ENCODE peak calls at places on chromosomes 6 and 20, in six cellular contexts. X, I, S, G, L and H are unnamed samples.

GRCh38 chr20:6051505-6051904 is 2.4 kb downstream of the LRRN4 start:
- DNase-seq in X (no peak), L (no peak), G (peak; percentile 60), S (peak; percentile 45), I (no peak), H (no peak)

GRCh38 chr6:2434116-2434515 is 188.7 kb upstream of the GMDS start:
- DNase-seq in S (no peak), G (no peak), L (no peak), X (no peak), I (no peak), H (no peak)

GRCh38 chr20:59300341-59301081 is at the start of gene EDN3:
- DNase-seq in G (no peak), X (no peak), I (no peak), S (no peak), L (no peak), H (no peak)

GRCh38 chr6:157754351-157754750 is 68.7 kb upstream of the SNX9 start:
- DNase-seq in L (no peak), X (no peak), S (no peak), I (no peak), G (no peak), H (no peak)

GRCh38 chr6:137094411-137095008 is 49.7 kb upstream of the IL20RA start:
- DNase-seq in L (peak; percentile 55), S (peak; percentile 84), G (peak; percentile 84), I (peak; percentile 37), X (peak; percentile 69), H (peak; percentile 34)

GRCh38 chr20:36086767-36087166 is 67.8 kb upstream of the EPB41L1 start:
- DNase-seq in G (no peak), L (no peak), X (no peak), S (no peak), I (no peak), H (no peak)

GRCh38 chr6:35197196-35197595 is 16.6 kb upstream of the SCUBE3 start:
- DNase-seq in S (no peak), L (no peak), X (no peak), I (no peak), G (no peak), H (no peak)

GRCh38 chr6:15327271-15327670 is 81.4 kb downstream of the JARID2 start:
- DNase-seq in G (no peak), S (no peak), I (no peak), L (peak; percentile 75), X (no peak), H (no peak)

GRCh38 chr6:41705996-41706835 is 29.2 kb downstream of the TFEB start:
- DNase-seq in G (peak; percentile 73), S (peak; percentile 74), I (no peak), X (peak; percentile 89), L (peak; percentile 36), H (peak; percentile 67)

GRCh38 chr6:113221850-113222249 is 635.3 kb upstream of the MARCKS start:
- DNase-seq in X (no peak), I (no peak), G (no peak), S (no peak), L (no peak), H (no peak)

GRCh38 chr20:34530342-34530741 is 14.1 kb downstream of the DYNLRB1 start:
- DNase-seq in I (no peak), S (no peak), G (no peak), X (no peak), L (no peak), H (no peak)

GRCh38 chr20:44019638-44020335 is 105.1 kb downstream of the TOX2 start:
- DNase-seq in I (no peak), S (peak; percentile 61), L (no peak), X (peak; percentile 68), G (peak; percentile 13), H (no peak)

GRCh38 chr20:30513050-30513628 is 744.3 kb upstream of the DEFB115 start:
- DNase-seq in S (no peak), G (no peak), X (no peak), L (no peak), I (no peak), H (no peak)

GRCh38 chr6:52551483-52552277 is 25.2 kb downstream of the TRAM2 start:
- DNase-seq in I (peak; percentile 90), G (peak; percentile 81), X (no peak), S (peak; percentile 86), L (peak; percentile 72), H (peak; percentile 88)

GRCh38 chr6:127111526-127111925 is 6.9 kb upstream of the RSPO3 start:
- DNase-seq in G (no peak), L (no peak), X (no peak), S (no peak), I (no peak), H (no peak)

GRCh38 chr20:10553326-10553984 is 118.3 kb downstream of the SLX4IP start:
- DNase-seq in S (peak; percentile 87), L (peak; percentile 62), G (peak; percentile 66), I (peak; percentile 58), X (peak; percentile 56), H (peak; percentile 78)

GRCh38 chr6:42279144-42279781 is 61.6 kb upstream of the MRPS10 start:
- DNase-seq in L (no peak), G (no peak), S (peak; percentile 64), X (no peak), I (no peak), H (no peak)

GRCh38 chr6:134520181-134521115 is 202.5 kb upstream of the SGK1 start:
- DNase-seq in I (no peak), X (no peak), L (no peak), G (peak; percentile 21), S (peak; percentile 65), H (no peak)

GRCh38 chr6:163392533-163392932 is 22.0 kb upstream of the QKI start:
- DNase-seq in S (peak; percentile 72), L (no peak), X (no peak), I (no peak), G (no peak), H (no peak)

GRCh38 chr20:51500311-51500710 is 42.2 kb downstream of the NFATC2 start:
- DNase-seq in S (no peak), G (no peak), X (no peak), L (no peak), I (no peak), H (no peak)

GRCh38 chr20:13231031-13231752 is 10.1 kb downstream of the ISM1 start:
- DNase-seq in L (no peak), G (peak; percentile 25), S (no peak), I (peak; percentile 60), X (no peak), H (no peak)

GRCh38 chr6:25034477-25034876 is 98.7 kb upstream of the RIPOR2 start:
- DNase-seq in L (no peak), G (no peak), S (no peak), I (no peak), X (no peak), H (no peak)

GRCh38 chr6:25389501-25389900 is 110.3 kb downstream of the CARMIL1 start:
- DNase-seq in S (peak; percentile 78), I (no peak), X (no peak), L (peak; percentile 22), G (peak; percentile 84), H (no peak)

GRCh38 chr6:153553627-153554026 is 422.5 kb upstream of the RGS17 start:
- DNase-seq in G (peak; percentile 2), L (peak; percentile 4), X (no peak), S (no peak), I (no peak), H (no peak)

GRCh38 chr6:150346346-150346745 is 22.5 kb upstream of the IYD start:
- DNase-seq in L (no peak), I (no peak), G (no peak), X (no peak), S (peak; percentile 36), H (no peak)

GRCh38 chr6:166515072-166515810 is 71.2 kb downstream of the RAMACL start:
- DNase-seq in I (no peak), G (peak; percentile 73), X (no peak), L (no peak), S (peak; percentile 73), H (peak; percentile 74)

GRCh38 chr6:120826253-120826652 is 508.0 kb downstream of the TBC1D32 start:
- DNase-seq in G (no peak), I (no peak), S (peak; percentile 3), L (peak; percentile 17), X (no peak), H (peak; percentile 51)

GRCh38 chr20:24795444-24795843 is 153.6 kb upstream of the CST7 start:
- DNase-seq in L (no peak), I (no peak), X (no peak), S (no peak), G (no peak), H (no peak)

GRCh38 chr6:143092768-143093167 is 32.1 kb downstream of the AIG1 start:
- DNase-seq in G (no peak), I (no peak), L (no peak), S (no peak), X (no peak), H (no peak)

GRCh38 chr6:131909408-131910218 is 41.6 kb downstream of the CCN2 start:
- DNase-seq in L (peak; percentile 57), I (peak; percentile 53), G (peak; percentile 64), X (peak; percentile 89), S (peak; percentile 78), H (peak; percentile 59)